ENCODE peak calls at places on chromosome 9, in eight cellular contexts. Y, F, U, Q, X, M, O and B are unnamed samples. For H3K4me1, the result is how much of the 10 kb centered on the place peaks cover.

GRCh38 chr9:36485647-36486453 is 85.8 kb upstream of the RNF38 start:
- DNase-seq in F (peak), Q (no peak), U (no peak), X (peak), Y (no peak), O (peak), M (no peak), B (no peak)

GRCh38 chr9:96461336-96461735 is 11.4 kb downstream of the HABP4 start:
- DNase-seq in F (no peak), O (no peak), Y (no peak), Q (no peak), X (no peak), U (no peak), M (no peak), B (no peak)

GRCh38 chr9:130664191-130665028 is at the start of gene PRDM12:
- DNase-seq in U (no peak), Q (no peak), X (no peak), F (peak), M (no peak), O (no peak), Y (no peak), B (no peak)

GRCh38 chr9:97480174-97480573 is 21.3 kb upstream of the TMOD1 start:
- DNase-seq in O (no peak), Q (no peak), X (no peak), M (no peak), F (no peak), Y (no peak), U (no peak), B (no peak)

GRCh38 chr9:36855443-36856315 is 178.4 kb downstream of the PAX5 start:
- DNase-seq in X (no peak), O (no peak), U (peak), Y (no peak), M (no peak), Q (no peak), F (peak), B (peak)

GRCh38 chr9:105994970-105995369 is 300.6 kb downstream of the TMEM38B start:
- DNase-seq in X (no peak), Y (no peak), F (peak), O (peak), M (peak), U (no peak), Q (no peak), B (no peak)

GRCh38 chr9:120410925-120411501 is 169.0 kb downstream of the CDK5RAP2 start:
- DNase-seq in Y (no peak), X (no peak), O (peak), U (peak), Q (no peak), F (peak), M (peak), B (no peak)

GRCh38 chr9:37727002-37727401 is 26.6 kb upstream of the TRMT10B start:
- DNase-seq in Q (no peak), X (no peak), U (no peak), M (no peak), O (no peak), F (no peak), Y (no peak), B (no peak)

GRCh38 chr9:69425402-69425801 is 100.4 kb downstream of the ENTREP1 start:
- DNase-seq in F (no peak), M (no peak), U (no peak), O (no peak), Y (no peak), Q (no peak), X (no peak), B (no peak)

GRCh38 chr9:13088734-13089427 is 190.6 kb downstream of the MPDZ start:
- DNase-seq in M (peak), X (peak), Y (no peak), F (peak), O (peak), U (peak), Q (no peak), B (no peak)

GRCh38 chr9:123321874-123322770 is 33.9 kb upstream of the CRB2 start:
- DNase-seq in M (no peak), O (no peak), Q (no peak), X (no peak), Y (no peak), U (no peak), F (no peak), B (no peak)

DNA sequence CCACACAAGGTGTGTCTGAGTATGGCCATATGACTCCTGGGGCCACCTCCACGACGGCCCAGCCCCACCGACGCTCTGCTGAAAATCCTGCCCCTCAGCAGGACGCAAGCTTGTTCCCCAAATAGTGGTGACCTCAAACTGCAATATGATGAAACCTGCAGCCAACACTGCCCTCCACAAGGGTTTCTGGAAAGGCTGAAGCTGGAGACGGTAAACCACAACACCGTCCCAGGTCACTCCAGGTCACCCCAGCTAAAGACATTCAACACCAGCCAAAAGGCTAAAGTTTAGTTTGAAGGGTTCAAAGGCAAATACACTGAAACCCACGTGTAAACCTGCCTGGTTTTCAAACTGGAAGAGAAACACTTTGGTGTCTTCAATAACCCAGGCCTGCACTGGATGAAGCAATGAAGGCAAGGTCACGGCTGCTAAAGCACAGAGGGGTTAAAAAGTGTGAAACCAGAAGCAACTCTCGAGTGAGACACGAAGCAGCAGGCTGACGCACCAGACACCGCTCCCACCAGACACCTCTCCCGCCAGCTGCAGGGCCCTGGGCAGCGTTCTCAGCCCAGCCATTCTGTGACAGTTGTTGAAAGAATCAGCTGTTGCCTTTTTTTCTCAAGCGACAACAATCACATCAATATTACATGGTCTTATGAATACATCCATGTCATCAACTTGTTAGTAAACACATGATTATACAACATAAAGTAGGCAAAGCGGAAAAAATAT is 1.8 kb upstream of the LHX3 start:
- DNase-seq in M (no peak), Y (no peak), O (no peak), X (no peak), Q (no peak), F (no peak), U (no peak), B (no peak)
- H3K4me1 ChIP-seq in M (under half), Y (under half), O (under half), X (under half), Q (under half), F (under half), U (under half), B (under half)

DNA sequence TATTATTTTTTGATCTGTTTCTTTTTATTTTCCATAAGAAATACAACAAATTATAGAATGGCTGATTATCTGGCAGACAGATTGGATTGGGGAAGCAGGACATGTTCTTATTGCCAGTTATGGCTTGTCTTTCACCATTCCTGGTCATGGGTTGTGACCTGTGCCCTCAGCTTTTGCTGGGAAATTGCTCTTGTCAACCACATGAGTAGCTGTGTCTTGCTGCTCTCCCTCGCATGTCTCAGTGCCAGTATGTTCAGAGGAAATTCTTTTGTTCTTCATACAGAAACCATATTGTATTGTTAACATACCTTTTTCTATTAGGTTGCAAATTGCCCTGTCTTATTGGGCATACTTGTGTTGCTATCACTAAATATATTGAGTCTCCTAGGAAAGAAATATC is 344.1 kb downstream of the OSTF1 start:
- DNase-seq in F (no peak), Y (no peak), X (peak), M (no peak), Q (peak), O (no peak), U (no peak), B (no peak)
- H3K27ac ChIP-seq in F (no peak), Y (peak), X (peak), M (no peak), Q (no peak), O (no peak), U (no peak), B (peak)

DNA sequence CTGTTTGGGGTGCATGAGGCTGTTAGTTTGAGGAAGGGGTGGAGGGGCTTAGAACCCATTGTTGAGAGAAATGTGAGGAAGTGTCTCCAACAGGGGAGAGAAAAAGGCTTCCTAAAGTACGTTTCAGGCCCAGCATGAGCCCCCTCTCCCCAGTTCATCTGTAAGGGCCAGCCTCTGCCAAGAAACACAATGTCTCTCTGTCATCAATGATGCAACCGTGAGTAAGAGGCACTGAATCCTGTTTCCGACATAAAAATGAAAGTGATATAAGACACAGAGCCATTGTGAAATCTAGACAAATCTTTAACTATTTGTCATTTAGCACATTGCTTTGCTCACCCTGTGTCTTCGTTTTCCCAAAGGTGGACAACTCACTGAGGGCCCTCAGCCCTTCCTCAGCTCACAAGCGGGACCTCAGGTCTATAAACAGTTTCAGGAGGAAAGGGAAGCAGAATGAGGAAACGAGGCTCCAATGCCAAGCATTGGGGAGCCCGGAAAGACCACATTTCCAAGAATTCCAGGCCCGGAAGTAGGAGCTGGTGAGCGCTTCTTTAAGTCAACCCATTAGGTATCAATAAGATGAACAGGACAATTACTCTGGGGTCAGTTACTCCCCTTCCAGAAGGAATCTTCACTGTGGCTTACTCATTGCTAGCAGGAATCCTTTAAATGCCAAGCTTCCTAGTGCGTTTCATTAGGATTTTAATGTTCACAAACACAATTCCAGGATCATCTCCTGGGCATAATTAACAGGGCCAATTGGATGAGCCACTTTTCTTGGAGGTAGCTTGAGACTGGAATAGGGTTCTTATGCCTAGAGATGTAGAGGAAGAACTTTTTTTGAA is 59.0 kb upstream of the KLF4 start:
- DNase-seq in M (peak), U (peak), X (peak), Q (peak), O (peak), Y (no peak), F (peak), B (no peak)
- H3K4me3 ChIP-seq in M (peak), U (no peak), X (no peak), Q (peak), O (peak), Y (peak), F (peak), B (no peak)

GRCh38 chr9:133774799-133775198 is 36.6 kb upstream of the SARDH start:
- DNase-seq in M (no peak), Q (peak), X (peak), F (no peak), O (no peak), Y (peak), U (no peak), B (peak)
- H3K4me1 ChIP-seq in M (under half), Q (under half), X (under half), F (under half), O (under half), Y (under half), U (under half), B (under half)

GRCh38 chr9:109861918-109862317 is 81.9 kb downstream of the PALM2AKAP2 start:
- DNase-seq in U (peak), Q (no peak), X (no peak), Y (no peak), M (no peak), O (no peak), F (peak), B (no peak)
- H3K27ac ChIP-seq in U (peak), Q (no peak), X (no peak), Y (peak), M (no peak), O (peak), F (peak), B (no peak)

DNA sequence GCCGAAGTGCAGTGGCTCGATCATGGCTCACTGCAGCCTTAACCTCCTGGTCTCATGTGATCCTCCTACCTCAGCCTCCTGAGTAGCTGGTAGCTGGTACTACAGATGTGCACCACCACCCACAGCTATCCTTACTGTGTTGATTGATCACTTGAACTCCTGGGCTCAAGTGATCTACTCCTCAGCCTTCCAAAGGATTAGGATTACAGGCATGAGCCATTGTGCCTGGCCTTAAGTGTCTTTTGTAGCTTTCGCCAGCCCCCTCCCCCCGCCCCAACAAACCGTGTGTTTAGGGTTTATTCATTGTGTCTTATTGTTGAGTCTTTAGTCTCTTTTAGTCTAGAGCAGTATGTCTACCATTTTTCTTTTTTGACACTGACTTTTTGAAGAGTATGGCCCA is 33.1 kb downstream of the SPIN1 start:
- DNase-seq in X (no peak), F (no peak), O (no peak), U (no peak), Q (no peak), M (no peak), Y (no peak), B (no peak)
- H3K4me3 ChIP-seq in X (no peak), F (no peak), O (no peak), U (no peak), Q (no peak), M (no peak), Y (no peak), B (no peak)

GRCh38 chr9:78397045-78397843 is 100.3 kb downstream of the PSAT1 start:
- DNase-seq in U (no peak), Q (no peak), X (no peak), Y (no peak), F (no peak), M (no peak), O (peak), B (no peak)

GRCh38 chr9:78399153-78399552 is 102.2 kb downstream of the PSAT1 start:
- DNase-seq in X (no peak), U (no peak), M (no peak), Y (no peak), F (no peak), Q (no peak), O (no peak), B (no peak)

GRCh38 chr9:78393932-78394331 is 97.0 kb downstream of the PSAT1 start:
- DNase-seq in O (no peak), Q (no peak), F (no peak), X (no peak), Y (no peak), M (no peak), U (no peak), B (no peak)

GRCh38 chr9:78393340-78393739 is 96.4 kb downstream of the PSAT1 start:
- DNase-seq in M (no peak), F (no peak), O (no peak), Y (no peak), U (no peak), X (no peak), Q (no peak), B (no peak)

GRCh38 chr9:78396087-78396486 is 99.2 kb downstream of the PSAT1 start:
- DNase-seq in Q (no peak), Y (no peak), M (no peak), F (no peak), U (no peak), X (no peak), O (no peak), B (no peak)
- H3K4me1 ChIP-seq in Q (under half), Y (under half), M (under half), F (under half), U (under half), X (under half), O (under half), B (under half)

GRCh38 chr9:88580961-88581360 is 46.0 kb downstream of the NXNL2 start:
- DNase-seq in Y (no peak), U (no peak), M (peak), F (no peak), Q (no peak), O (peak), X (no peak), B (no peak)

GRCh38 chr9:88587885-88588628 is 53.1 kb downstream of the NXNL2 start:
- DNase-seq in Q (no peak), O (no peak), M (no peak), U (no peak), X (no peak), Y (no peak), F (peak), B (no peak)

GRCh38 chr9:88587182-88587581 is 52.2 kb downstream of the NXNL2 start:
- DNase-seq in Y (no peak), M (no peak), X (no peak), Q (no peak), O (no peak), F (peak), U (no peak), B (no peak)

GRCh38 chr9:88586452-88586851 is 51.5 kb downstream of the NXNL2 start:
- DNase-seq in X (no peak), O (peak), Q (no peak), Y (no peak), U (no peak), F (peak), M (peak), B (no peak)

GRCh38 chr9:88583901-88584596 is 49.1 kb downstream of the NXNL2 start:
- DNase-seq in X (no peak), Y (no peak), O (peak), U (peak), M (peak), F (peak), Q (no peak), B (no peak)
- H3K27ac ChIP-seq in X (no peak), Y (no peak), O (no peak), U (no peak), M (no peak), F (peak), Q (no peak), B (no peak)